ENCODE peak calls at places on chromosomes 4 and X, in six cellular contexts. One of them, this sample, is unnamed.

GRCh38 chrX:99301990-99302389 is 1108.1 kb downstream of the PCDH19 start:
- DNase-seq in astrocyte of the spinal cord: no peak
- DNase-seq in breast epithelium: no peak
- DNase-seq in keratinocyte: no peak
- DNase-seq in heart left ventricle: no peak
- DNase-seq in cardiac muscle cell: peak; percentile 59
- DNase-seq in this sample: no peak

GRCh38 chr4:97457253-97457652 is 686.0 kb downstream of the STPG2 start:
- DNase-seq in astrocyte of the spinal cord: no peak
- DNase-seq in breast epithelium: no peak
- DNase-seq in keratinocyte: no peak
- DNase-seq in heart left ventricle: no peak
- DNase-seq in cardiac muscle cell: no peak
- DNase-seq in this sample: no peak

GRCh38 chr4:26171953-26172352 is 148.9 kb upstream of the RBPJ start:
- DNase-seq in astrocyte of the spinal cord: peak; percentile 92
- DNase-seq in breast epithelium: no peak
- DNase-seq in keratinocyte: no peak
- DNase-seq in heart left ventricle: no peak
- DNase-seq in cardiac muscle cell: no peak
- DNase-seq in this sample: no peak

GRCh38 chr4:48543796-48544195 is 53.7 kb downstream of the ZAR1 start:
- DNase-seq in astrocyte of the spinal cord: peak; percentile 29
- DNase-seq in breast epithelium: no peak
- DNase-seq in keratinocyte: no peak
- DNase-seq in heart left ventricle: no peak
- DNase-seq in cardiac muscle cell: no peak
- DNase-seq in this sample: no peak

GRCh38 chrX:136687457-136687856 is 39.5 kb downstream of the CD40LG start:
- DNase-seq in astrocyte of the spinal cord: no peak
- DNase-seq in breast epithelium: no peak
- DNase-seq in keratinocyte: no peak
- DNase-seq in heart left ventricle: no peak
- DNase-seq in cardiac muscle cell: no peak
- DNase-seq in this sample: no peak

GRCh38 chrX:85243761-85244410 is at the start of the genes SATL1 and ZNF711:
- DNase-seq in astrocyte of the spinal cord: peak; percentile 76
- DNase-seq in breast epithelium: peak; percentile 18
- DNase-seq in keratinocyte: no peak
- DNase-seq in heart left ventricle: peak; percentile 10
- DNase-seq in cardiac muscle cell: peak; percentile 91
- DNase-seq in this sample: peak; percentile 67

GRCh38 chr4:187179086-187180070 is 455.7 kb upstream of the FAT1 start:
- DNase-seq in astrocyte of the spinal cord: peak; percentile 2
- DNase-seq in breast epithelium: no peak
- DNase-seq in keratinocyte: no peak
- DNase-seq in heart left ventricle: no peak
- DNase-seq in cardiac muscle cell: peak; percentile 12
- DNase-seq in this sample: no peak

GRCh38 chr4:173014113-173014558 is 154.5 kb upstream of the GALNT7 start:
- DNase-seq in astrocyte of the spinal cord: peak; percentile 89
- DNase-seq in breast epithelium: no peak
- DNase-seq in keratinocyte: no peak
- DNase-seq in heart left ventricle: no peak
- DNase-seq in cardiac muscle cell: peak; percentile 37
- DNase-seq in this sample: no peak

GRCh38 chr4:105641876-105642275 is 66.6 kb downstream of the INTS12 start:
- DNase-seq in astrocyte of the spinal cord: no peak
- DNase-seq in breast epithelium: no peak
- DNase-seq in keratinocyte: no peak
- DNase-seq in heart left ventricle: no peak
- DNase-seq in cardiac muscle cell: no peak
- DNase-seq in this sample: no peak

GRCh38 chr4:37946503-37947179 is 13.6 kb upstream of the PTTG2 start:
- DNase-seq in astrocyte of the spinal cord: no peak
- DNase-seq in breast epithelium: no peak
- DNase-seq in keratinocyte: no peak
- DNase-seq in heart left ventricle: peak; percentile 40
- DNase-seq in cardiac muscle cell: no peak
- DNase-seq in this sample: peak; percentile 70

GRCh38 chr4:186693159-186693815 is 30.4 kb downstream of the FAT1 start:
- DNase-seq in astrocyte of the spinal cord: peak; percentile 93
- DNase-seq in breast epithelium: peak; percentile 78
- DNase-seq in keratinocyte: peak; percentile 35
- DNase-seq in heart left ventricle: peak; percentile 60
- DNase-seq in cardiac muscle cell: no peak
- DNase-seq in this sample: peak; percentile 78

GRCh38 chrX:33543757-33544156 is 332.4 kb upstream of the DMD start:
- DNase-seq in astrocyte of the spinal cord: no peak
- DNase-seq in breast epithelium: no peak
- DNase-seq in keratinocyte: no peak
- DNase-seq in heart left ventricle: peak; percentile 4
- DNase-seq in cardiac muscle cell: peak; percentile 5
- DNase-seq in this sample: no peak

GRCh38 chr4:41215969-41216293 is 1.6 kb upstream of the APBB2 start:
- DNase-seq in astrocyte of the spinal cord: no peak
- DNase-seq in breast epithelium: no peak
- DNase-seq in keratinocyte: no peak
- DNase-seq in heart left ventricle: no peak
- DNase-seq in cardiac muscle cell: no peak
- DNase-seq in this sample: no peak

GRCh38 chr4:186081202-186081807 is 12.3 kb downstream of the TLR3 start:
- DNase-seq in astrocyte of the spinal cord: no peak
- DNase-seq in breast epithelium: no peak
- DNase-seq in keratinocyte: no peak
- DNase-seq in heart left ventricle: no peak
- DNase-seq in cardiac muscle cell: no peak
- DNase-seq in this sample: no peak

GRCh38 chr4:63396269-63396668 is 1013.0 kb downstream of the TECRL start:
- DNase-seq in astrocyte of the spinal cord: no peak
- DNase-seq in breast epithelium: no peak
- DNase-seq in keratinocyte: no peak
- DNase-seq in heart left ventricle: no peak
- DNase-seq in cardiac muscle cell: no peak
- DNase-seq in this sample: no peak

GRCh38 chr4:26763063-26763462 is 97.6 kb upstream of the STIM2 start:
- DNase-seq in astrocyte of the spinal cord: no peak
- DNase-seq in breast epithelium: no peak
- DNase-seq in keratinocyte: no peak
- DNase-seq in heart left ventricle: no peak
- DNase-seq in cardiac muscle cell: no peak
- DNase-seq in this sample: no peak

GRCh38 chrX:318068-318738 is 393 bp downstream of the GTPBP6 start:
- DNase-seq in astrocyte of the spinal cord: peak; percentile 99
- DNase-seq in breast epithelium: peak; percentile 100
- DNase-seq in keratinocyte: peak; percentile 99
- DNase-seq in heart left ventricle: peak; percentile 98
- DNase-seq in cardiac muscle cell: peak; percentile 100
- DNase-seq in this sample: peak; percentile 98

GRCh38 chrX:1914606-1915365 is 299.9 kb downstream of the ASMT start:
- DNase-seq in astrocyte of the spinal cord: no peak
- DNase-seq in breast epithelium: no peak
- DNase-seq in keratinocyte: no peak
- DNase-seq in heart left ventricle: no peak
- DNase-seq in cardiac muscle cell: no peak
- DNase-seq in this sample: no peak

GRCh38 chr4:21887481-21887880 is 61.1 kb downstream of the KCNIP4 start:
- DNase-seq in astrocyte of the spinal cord: no peak
- DNase-seq in breast epithelium: no peak
- DNase-seq in keratinocyte: no peak
- DNase-seq in heart left ventricle: no peak
- DNase-seq in cardiac muscle cell: no peak
- DNase-seq in this sample: no peak

GRCh38 chr4:142080960-142081359 is 444.6 kb downstream of the IL15 start:
- DNase-seq in astrocyte of the spinal cord: no peak
- DNase-seq in breast epithelium: no peak
- DNase-seq in keratinocyte: no peak
- DNase-seq in heart left ventricle: no peak
- DNase-seq in cardiac muscle cell: peak; percentile 64
- DNase-seq in this sample: no peak

GRCh38 chr4:71296945-71297344 is 41.9 kb upstream of the SLC4A4 start:
- DNase-seq in astrocyte of the spinal cord: peak; percentile 38
- DNase-seq in breast epithelium: peak; percentile 23
- DNase-seq in keratinocyte: no peak
- DNase-seq in heart left ventricle: no peak
- DNase-seq in cardiac muscle cell: no peak
- DNase-seq in this sample: no peak

GRCh38 chrX:3286196-3286920 is 60.1 kb downstream of the MXRA5 start:
- DNase-seq in astrocyte of the spinal cord: peak; percentile 96
- DNase-seq in breast epithelium: no peak
- DNase-seq in keratinocyte: no peak
- DNase-seq in heart left ventricle: no peak
- DNase-seq in cardiac muscle cell: no peak
- DNase-seq in this sample: no peak

GRCh38 chr4:181498148-181498547 is 745.1 kb upstream of the TENM3 start:
- DNase-seq in astrocyte of the spinal cord: no peak
- DNase-seq in breast epithelium: no peak
- DNase-seq in keratinocyte: no peak
- DNase-seq in heart left ventricle: no peak
- DNase-seq in cardiac muscle cell: no peak
- DNase-seq in this sample: no peak

GRCh38 chr4:177802149-177802548 is 359.9 kb upstream of the AGA start:
- DNase-seq in astrocyte of the spinal cord: no peak
- DNase-seq in breast epithelium: no peak
- DNase-seq in keratinocyte: no peak
- DNase-seq in heart left ventricle: no peak
- DNase-seq in cardiac muscle cell: no peak
- DNase-seq in this sample: no peak

GRCh38 chr4:10075953-10076391 is 40.6 kb downstream of the WDR1 start:
- DNase-seq in astrocyte of the spinal cord: no peak
- DNase-seq in breast epithelium: no peak
- DNase-seq in keratinocyte: no peak
- DNase-seq in heart left ventricle: no peak
- DNase-seq in cardiac muscle cell: no peak
- DNase-seq in this sample: peak; percentile 63

GRCh38 chrX:53354669-53355068 is 67.8 kb downstream of the SMC1A start:
- DNase-seq in astrocyte of the spinal cord: no peak
- DNase-seq in breast epithelium: no peak
- DNase-seq in keratinocyte: no peak
- DNase-seq in heart left ventricle: no peak
- DNase-seq in cardiac muscle cell: no peak
- DNase-seq in this sample: no peak

GRCh38 chr4:101175896-101176676 is 171.2 kb downstream of the PPP3CA start:
- DNase-seq in astrocyte of the spinal cord: no peak
- DNase-seq in breast epithelium: no peak
- DNase-seq in keratinocyte: no peak
- DNase-seq in heart left ventricle: peak; percentile 18
- DNase-seq in cardiac muscle cell: peak; percentile 21
- DNase-seq in this sample: no peak

GRCh38 chr4:56689231-56689630 is 8.1 kb upstream of the HOPX start:
- DNase-seq in astrocyte of the spinal cord: peak; percentile 13
- DNase-seq in breast epithelium: no peak
- DNase-seq in keratinocyte: no peak
- DNase-seq in heart left ventricle: no peak
- DNase-seq in cardiac muscle cell: no peak
- DNase-seq in this sample: no peak

DNA sequence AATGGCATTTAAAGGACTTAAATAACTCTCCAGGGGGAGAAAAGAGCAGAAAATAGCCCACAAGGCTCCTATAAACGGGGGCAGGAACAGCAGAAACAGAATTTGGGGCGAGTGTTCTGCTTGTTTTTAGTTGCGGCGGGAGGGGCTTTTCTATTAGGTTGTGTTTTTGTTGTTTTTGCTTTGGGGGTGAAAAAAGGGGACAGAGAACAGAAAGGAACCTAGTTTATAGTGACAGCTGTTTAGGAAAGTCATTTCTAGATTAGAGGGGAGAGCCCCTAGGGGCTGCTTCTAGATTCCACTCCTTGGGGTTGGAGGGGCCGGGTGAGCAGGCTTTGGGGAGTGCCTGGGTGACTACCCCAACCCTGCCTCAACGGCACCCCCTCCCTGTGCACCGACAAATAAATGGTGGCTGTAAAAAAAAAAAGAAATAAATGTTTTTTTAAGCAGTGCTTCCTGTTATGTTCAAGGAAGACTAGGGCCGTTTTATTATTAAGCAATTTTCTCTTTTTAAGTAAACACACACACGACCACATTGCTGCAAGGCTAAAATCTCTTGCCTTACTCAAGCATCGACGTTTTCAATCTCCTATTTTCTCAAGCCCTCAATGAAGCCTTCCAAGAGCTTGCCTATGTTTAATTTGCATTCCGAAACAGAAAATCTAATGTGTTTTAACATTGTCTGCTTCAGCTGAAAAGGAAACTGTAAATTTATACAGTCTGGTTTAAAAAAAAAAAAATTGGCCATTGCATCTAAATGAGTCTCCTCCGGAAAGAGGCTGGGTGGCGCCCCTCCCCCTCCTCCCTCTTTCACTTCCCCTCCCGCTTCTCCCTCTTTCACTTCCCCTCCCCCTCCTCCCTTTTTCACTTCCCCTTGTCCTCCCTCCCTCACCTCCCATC is 123.3 kb upstream of the TBL1X start:
- DNase-seq in astrocyte of the spinal cord: peak; percentile 55
- DNase-seq in breast epithelium: peak; percentile 30
- DNase-seq in keratinocyte: no peak
- DNase-seq in heart left ventricle: peak; percentile 67
- DNase-seq in cardiac muscle cell: peak; percentile 48
- DNase-seq in this sample: peak; percentile 79
- H3K4me3 ChIP-seq in astrocyte of the spinal cord: peak overlapping the region; percentile 6
- H3K4me3 ChIP-seq in breast epithelium: peak overlapping the region; percentile 3
- H3K4me3 ChIP-seq in keratinocyte: peak overlapping the region; percentile 13
- H3K4me3 ChIP-seq in heart left ventricle: no peak overlapping the region
- H3K4me3 ChIP-seq in cardiac muscle cell: no peak overlapping the region
- H3K4me3 ChIP-seq in this sample: peak overlapping the region; percentile 19

GRCh38 chrX:41491267-41492004 is 44.3 kb downstream of the NYX start:
- DNase-seq in astrocyte of the spinal cord: peak; percentile 90
- DNase-seq in breast epithelium: peak; percentile 43
- DNase-seq in keratinocyte: peak; percentile 40
- DNase-seq in heart left ventricle: no peak
- DNase-seq in cardiac muscle cell: no peak
- DNase-seq in this sample: no peak
- H3K4me3 ChIP-seq in astrocyte of the spinal cord: no peak overlapping the region
- H3K4me3 ChIP-seq in breast epithelium: no peak overlapping the region
- H3K4me3 ChIP-seq in keratinocyte: peak overlapping the region; percentile 15
- H3K4me3 ChIP-seq in heart left ventricle: no peak overlapping the region
- H3K4me3 ChIP-seq in cardiac muscle cell: no peak overlapping the region
- H3K4me3 ChIP-seq in this sample: no peak overlapping the region

DNA sequence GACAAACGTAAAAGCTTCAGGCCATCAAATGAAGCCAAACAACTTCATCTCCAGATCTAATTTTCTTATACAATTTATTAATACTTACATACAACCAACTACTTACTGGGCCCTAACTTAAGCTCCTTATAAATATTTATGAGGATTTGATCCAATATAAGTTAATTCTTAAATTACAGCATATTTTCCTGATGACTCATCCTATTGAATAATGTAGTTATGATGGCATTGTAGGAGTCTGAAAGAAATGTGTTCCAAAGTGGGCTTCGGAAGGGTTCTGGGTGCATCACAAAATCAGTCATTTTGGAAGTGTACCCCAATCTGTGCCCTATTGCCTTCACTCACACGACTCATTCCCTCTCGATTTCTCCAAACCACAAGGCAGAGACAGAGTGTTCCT is 455.1 kb upstream of the CTSO start:
- DNase-seq in astrocyte of the spinal cord: no peak
- DNase-seq in breast epithelium: no peak
- DNase-seq in keratinocyte: no peak
- DNase-seq in heart left ventricle: no peak
- DNase-seq in cardiac muscle cell: no peak
- DNase-seq in this sample: no peak
- H3K4me3 ChIP-seq in astrocyte of the spinal cord: no peak overlapping the region
- H3K4me3 ChIP-seq in breast epithelium: no peak overlapping the region
- H3K4me3 ChIP-seq in keratinocyte: no peak overlapping the region
- H3K4me3 ChIP-seq in heart left ventricle: no peak overlapping the region
- H3K4me3 ChIP-seq in cardiac muscle cell: no peak overlapping the region
- H3K4me3 ChIP-seq in this sample: no peak overlapping the region

GRCh38 chr4:42411803-42412202 is 14.5 kb downstream of the SHISA3 start:
- DNase-seq in astrocyte of the spinal cord: peak; percentile 5
- DNase-seq in breast epithelium: no peak
- DNase-seq in keratinocyte: no peak
- DNase-seq in heart left ventricle: no peak
- DNase-seq in cardiac muscle cell: no peak
- DNase-seq in this sample: no peak
- H3K4me3 ChIP-seq in astrocyte of the spinal cord: no peak overlapping the region
- H3K4me3 ChIP-seq in breast epithelium: no peak overlapping the region
- H3K4me3 ChIP-seq in keratinocyte: no peak overlapping the region
- H3K4me3 ChIP-seq in heart left ventricle: no peak overlapping the region
- H3K4me3 ChIP-seq in cardiac muscle cell: no peak overlapping the region
- H3K4me3 ChIP-seq in this sample: no peak overlapping the region

This sample was measured in upper lobe of right lung.